ENCODE peak calls at places on chromosomes 13 and 19, in ten cellular contexts. B is T-cell; T is IMR-90; A is activated T-cell treated with anti-CD3 and anti-CD28 coated beads, Interleukin-2, amount 50 U/mL, for 4 hours; R is central memory CD8-positive, alpha-beta T cell; C is right lobe of liver; N is Right ventricle myocardium superior; G is activated CD8-positive, alpha-beta T cell treated with anti-CD3 and anti-CD28 coated beads for 36 hours; V is activated naive CD4-positive, alpha-beta T cell treated with anti-CD3 and anti-CD28 coated beads, Interleukin-2, amount 50 U/mL, for 72 hours; Z is gastroesophageal sphincter. Q is an unnamed sample.

GRCh38 chr19:14507704-14508246 is 10.4 kb downstream of the DNAJB1 start:
- ATAC-seq in B (no peak), V (no peak), R (no peak), C (no peak), T (peak), G (no peak), Z (no peak), A (no peak), N (no peak), Q (no peak)

GRCh38 chr13:49367640-49368431 is 76.0 kb downstream of the CAB39L start:
- ATAC-seq in V (no peak), Z (peak), T (peak), C (no peak), B (no peak), A (no peak), R (no peak), G (no peak), N (peak), Q (no peak)

GRCh38 chr19:44728178-44728577 is 20.3 kb upstream of the BCL3 start:
- ATAC-seq in R (no peak), Z (no peak), B (no peak), T (no peak), V (peak), N (no peak), G (no peak), A (no peak), C (no peak), Q (no peak)

GRCh38 chr13:92838786-92839185 is 387.8 kb upstream of the GPC6 start:
- ATAC-seq in G (no peak), C (no peak), T (peak), R (no peak), N (no peak), Z (no peak), A (peak), V (no peak), B (no peak), Q (peak)

GRCh38 chr13:32165791-32166190 is 134.2 kb downstream of the FRY start:
- ATAC-seq in N (peak), C (no peak), A (no peak), V (no peak), B (no peak), T (no peak), G (no peak), Z (no peak), R (no peak), Q (no peak)

GRCh38 chr13:59441596-59442280 is 722.0 kb downstream of the DIAPH3 start:
- ATAC-seq in A (no peak), C (no peak), T (no peak), B (peak), Z (no peak), N (no peak), V (no peak), G (no peak), R (no peak), Q (no peak)

GRCh38 chr13:111586291-111586690 is 265.8 kb downstream of the TEX29 start:
- ATAC-seq in A (no peak), B (no peak), R (no peak), Z (no peak), N (no peak), G (no peak), C (no peak), V (no peak), T (no peak), Q (no peak)

GRCh38 chr13:112894673-112895481 is 74.1 kb upstream of the MCF2L start:
- ATAC-seq in Z (peak), B (peak), G (peak), C (peak), A (peak), N (peak), R (no peak), V (no peak), T (no peak), Q (peak)

GRCh38 chr19:42419309-42419708 is 7.9 kb downstream of the LIPE start:
- ATAC-seq in B (no peak), A (no peak), R (no peak), Z (no peak), N (peak), V (no peak), T (no peak), G (no peak), C (no peak), Q (no peak)

GRCh38 chr19:18495204-18495911 is 26.5 kb downstream of the ELL start:
- ATAC-seq in N (no peak), B (no peak), A (peak), Z (no peak), C (no peak), V (peak), R (peak), T (no peak), G (peak), Q (peak)

Q was measured in activated T-helper 17 cell treated with anti-CD3 and anti-CD28 coated beads, Interleukin-2, amount 50 U/mL, for 72 hours.